ENCODE peak calls at places on chromosome 22, in six cellular contexts. Z is fibroblast of lung, B is OCI-LY7, F is AG10803, I is uterus, G is upper lobe of left lung. O is an unnamed sample.
A peak's percentile ranks its signal among the peaks of the same experiment; 100 is the strongest.

GRCh38 chr22:27133951-27134664 is 476.7 kb downstream of the MIAT start:
- DNase-seq in Z (peak; percentile 81), F (peak; percentile 91), I (peak; percentile 46), B (no peak), G (no peak), O (peak; percentile 91)

GRCh38 chr22:26612652-26613051 is 5.2 kb downstream of the CRYBB1 start:
- DNase-seq in F (no peak), G (no peak), Z (no peak), I (no peak), B (no peak), O (no peak)

GRCh38 chr22:20429254-20430100 is 8.1 kb downstream of the SCARF2 start:
- DNase-seq in Z (no peak), F (no peak), G (peak; percentile 95), B (peak; percentile 65), I (no peak), O (no peak)

GRCh38 chr22:23387827-23388491 is 192.1 kb downstream of the IGLL1 start:
- DNase-seq in B (no peak), G (peak; percentile 71), Z (no peak), F (no peak), I (no peak), O (no peak)

GRCh38 chr22:17199131-17199731 is 20.0 kb downstream of the ADA2 start:
- DNase-seq in B (no peak), I (peak; percentile 66), Z (peak; percentile 50), F (peak; percentile 80), G (no peak), O (peak; percentile 78)

GRCh38 chr22:47114813-47115517 is 352.5 kb downstream of the TBC1D22A start:
- DNase-seq in B (no peak), Z (no peak), G (no peak), I (no peak), F (no peak), O (no peak)

GRCh38 chr22:26159886-26160285 is 9.4 kb upstream of the SEZ6L start:
- DNase-seq in B (no peak), I (no peak), F (no peak), Z (no peak), G (no peak), O (no peak)

GRCh38 chr22:49422668-49423067 is 405.0 kb downstream of the BRD1 start:
- DNase-seq in G (no peak), F (no peak), I (no peak), Z (no peak), B (no peak), O (no peak)

DNA sequence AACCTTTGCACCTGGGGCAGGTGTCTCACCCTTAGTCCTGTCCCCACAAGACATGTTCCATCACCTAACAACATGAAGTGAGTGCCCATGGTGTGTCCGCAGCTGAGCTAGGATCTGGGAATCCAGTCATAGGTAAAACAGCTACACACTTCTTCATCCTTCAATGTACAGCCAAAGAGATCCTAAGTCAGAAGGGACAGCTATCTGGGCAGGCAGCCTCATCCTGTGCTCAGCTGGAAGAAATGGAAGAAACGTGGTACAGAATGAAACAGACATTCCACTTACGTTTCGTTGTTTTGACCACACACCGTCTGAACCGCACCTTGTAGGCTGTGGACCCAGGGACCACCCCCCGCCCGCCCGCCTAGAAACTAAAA is 30.8 kb downstream of the PDGFB start:
- DNase-seq in I (no peak), G (no peak), F (no peak), Z (no peak), B (no peak), O (no peak)
- H3K4me3 ChIP-seq in I (no peak overlapping the region), G (no peak overlapping the region), F (no peak overlapping the region), Z (no peak overlapping the region), B (no peak overlapping the region), O (no peak overlapping the region)

GRCh38 chr22:35727436-35727835 is 9.8 kb downstream of the APOL5 start:
- DNase-seq in G (no peak), I (no peak), F (no peak), B (no peak), Z (peak; percentile 59), O (no peak)

GRCh38 chr22:35726933-35727332 is 9.3 kb downstream of the APOL5 start:
- DNase-seq in B (peak; percentile 75), Z (no peak), I (no peak), F (no peak), G (no peak), O (no peak)

GRCh38 chr22:35729309-35729698 is 11.6 kb downstream of the APOL5 start:
- DNase-seq in F (no peak), G (no peak), I (no peak), Z (no peak), B (peak; percentile 70), O (no peak)

GRCh38 chr22:35726398-35726797 is 8.7 kb downstream of the APOL5 start:
- DNase-seq in Z (no peak), G (no peak), F (no peak), I (no peak), B (peak; percentile 74), O (no peak)

GRCh38 chr22:35728639-35729308 is 11.1 kb downstream of the APOL5 start:
- DNase-seq in B (peak; percentile 91), I (no peak), G (no peak), Z (no peak), F (no peak), O (no peak)
- TF ChIP-seq CTCF in B (peak; percentile 42), I (no peak), G (no peak), Z (no peak), F (no peak), O (no peak)

GRCh38 chr22:46088541-46089311 is 61.6 kb upstream of the PPARA start:
- DNase-seq in B (no peak), G (peak; percentile 62), Z (peak; percentile 72), I (peak; percentile 50), F (peak; percentile 87), O (peak; percentile 85)
- H3K4me3 ChIP-seq in B (no peak overlapping the region), G (no peak overlapping the region), Z (peak overlapping the region; percentile 98), I (peak overlapping the region; percentile 88), F (peak overlapping the region; percentile 98), O (peak overlapping the region; percentile 57)

GRCh38 chr22:35551549-35552177 is 11.0 kb downstream of the RASD2 start:
- DNase-seq in G (peak; percentile 83), Z (no peak), F (no peak), I (no peak), B (no peak), O (no peak)
- TF ChIP-seq CTCF in G (no peak), Z (no peak), F (no peak), I (no peak), B (no peak), O (no peak)

GRCh38 chr22:36350751-36351594 is 36.8 kb downstream of the MYH9 start:
- DNase-seq in G (no peak), Z (peak; percentile 82), F (no peak), I (no peak), B (no peak), O (no peak)

GRCh38 chr22:36352775-36353507 is 34.8 kb downstream of the MYH9 start:
- DNase-seq in I (no peak), F (no peak), Z (peak; percentile 93), G (no peak), B (no peak), O (peak; percentile 85)

GRCh38 chr22:36349726-36350125 is 38.0 kb downstream of the MYH9 start:
- DNase-seq in G (no peak), Z (no peak), F (no peak), I (no peak), B (no peak), O (peak; percentile 41)

GRCh38 chr22:36355362-36355761 is 32.4 kb downstream of the MYH9 start:
- DNase-seq in G (no peak), I (no peak), B (no peak), F (peak; percentile 61), Z (no peak), O (peak; percentile 75)

GRCh38 chr22:36351921-36352774 is 35.6 kb downstream of the MYH9 start:
- DNase-seq in F (no peak), G (no peak), Z (peak; percentile 77), I (no peak), B (no peak), O (no peak)
- H3K4me3 ChIP-seq in F (no peak overlapping the region), G (no peak overlapping the region), Z (peak overlapping the region; percentile 7), I (peak overlapping the region; percentile 3), B (no peak overlapping the region), O (no peak overlapping the region)

GRCh38 chr22:37030560-37031281 is 11.2 kb downstream of the MPST start:
- DNase-seq in F (no peak), G (no peak), B (no peak), Z (no peak), I (no peak), O (no peak)
- TF ChIP-seq CTCF in F (no peak), G (no peak), B (peak; percentile 45), Z (no peak), I (no peak), O (no peak)

GRCh38 chr22:45318168-45318557 is 8.4 kb downstream of the FAM118A start:
- DNase-seq in I (peak; percentile 90), G (no peak), Z (peak; percentile 93), B (peak; percentile 34), F (peak; percentile 85), O (peak; percentile 98)
- H3K4me3 ChIP-seq in I (no peak overlapping the region), G (no peak overlapping the region), Z (no peak overlapping the region), B (peak overlapping the region; percentile 25), F (no peak overlapping the region), O (peak overlapping the region; percentile 47)

DNA sequence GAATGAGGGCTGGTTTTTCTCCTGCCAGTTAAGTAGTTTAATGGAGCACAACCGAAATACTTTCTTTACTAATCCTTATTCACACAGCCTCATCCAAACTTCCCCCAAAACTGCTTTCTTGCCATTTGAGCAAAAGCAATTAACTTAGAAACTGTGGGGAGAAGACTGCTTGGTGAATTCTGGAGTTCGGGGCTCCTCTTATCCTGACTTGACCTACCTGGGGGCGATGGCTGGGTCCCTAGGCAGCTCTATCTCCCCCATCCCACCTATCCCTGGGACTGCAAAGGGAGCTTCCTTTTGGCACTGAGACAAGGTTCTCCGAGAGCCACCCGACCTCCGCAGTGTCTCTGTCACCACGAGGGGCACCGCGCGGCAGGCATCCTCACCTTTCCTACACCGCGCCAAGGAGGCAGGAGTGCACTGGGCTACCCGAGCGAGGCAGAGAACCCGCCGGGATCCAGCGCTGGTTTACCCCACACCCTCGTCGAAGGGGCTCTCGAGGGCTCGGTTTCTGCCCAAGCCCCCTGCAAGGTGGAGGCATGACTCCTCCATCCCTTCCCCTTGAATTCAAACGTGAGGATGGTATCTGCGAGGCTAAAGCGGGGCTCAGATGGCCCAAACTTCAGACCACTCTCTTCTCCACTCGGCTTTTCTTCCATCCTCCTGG is 731 bp downstream of the DESI1 start:
- DNase-seq in F (no peak), Z (no peak), B (peak; percentile 67), G (peak; percentile 79), I (peak; percentile 33), O (no peak)
- TF ChIP-seq CTCF in F (no peak), Z (no peak), B (peak; percentile 46), G (no peak), I (no peak), O (no peak)

DNA sequence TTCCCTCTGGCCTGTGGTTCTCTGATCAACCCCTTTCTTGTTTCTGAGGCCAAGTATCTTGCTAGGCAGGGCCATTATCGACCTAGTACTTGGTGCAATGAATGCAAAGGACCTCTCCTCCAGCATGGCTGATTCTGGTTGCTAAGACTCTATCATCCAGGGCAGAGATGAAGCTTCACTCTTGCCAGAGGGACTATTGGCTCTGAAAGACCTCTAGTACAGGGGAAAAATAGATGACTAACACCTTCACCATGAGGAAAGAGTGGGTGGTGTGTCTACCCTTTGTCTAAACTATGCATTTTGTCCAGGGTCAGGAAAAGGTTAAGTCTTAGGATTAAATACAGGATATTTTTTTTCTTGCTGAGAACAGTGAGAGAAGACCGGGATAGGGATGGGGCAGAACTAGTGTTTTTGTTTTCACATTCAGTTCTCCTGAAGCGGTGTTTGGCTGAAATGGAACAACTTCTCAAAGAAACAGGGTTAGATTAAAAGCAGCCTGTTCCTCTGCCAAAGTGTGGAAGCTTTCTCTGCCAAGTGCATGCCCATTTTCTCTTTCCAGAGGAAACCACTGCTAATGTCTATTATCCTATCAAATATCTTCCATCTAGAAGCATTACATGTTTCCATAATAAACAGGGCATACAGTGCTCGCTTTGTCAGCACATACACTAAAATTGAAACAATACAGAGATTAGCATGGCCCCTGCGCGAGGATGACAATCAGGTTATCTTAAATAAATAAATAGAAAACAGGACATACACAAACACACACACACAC is 5.0 kb upstream of the MTFP1 start:
- DNase-seq in B (no peak), I (no peak), F (peak; percentile 74), G (no peak), Z (peak; percentile 64), O (peak; percentile 93)
- H3K4me3 ChIP-seq in B (no peak overlapping the region), I (no peak overlapping the region), F (no peak overlapping the region), G (no peak overlapping the region), Z (no peak overlapping the region), O (peak overlapping the region; percentile 34)

O was measured in fibroblast of the aortic adventitia.